ENCODE peak calls at places on chromosomes 13 and 19, in eight cellular contexts. G, K, L, B, E, O, X and M are unnamed samples.

GRCh38 chr13:113468461-113469147 is 15.3 kb upstream of the ADPRHL1 start:
- DNase-seq in X (no peak), K (no peak), E (no peak), L (no peak), O (no peak), B (no peak), G (no peak), M (no peak)

GRCh38 chr19:49326165-49326704 is 1.2 kb upstream of the SLC6A16 start:
- DNase-seq in L (no peak), B (no peak), G (no peak), K (no peak), E (no peak), O (no peak), X (no peak), M (no peak)

GRCh38 chr13:45434556-45435371 is 16.6 kb upstream of the SLC25A30 start:
- DNase-seq in O (no peak), L (peak; percentile 63), K (no peak), X (no peak), B (no peak), G (no peak), E (no peak), M (no peak)

GRCh38 chr13:23753523-23753922 is 135.7 kb downstream of the MIPEP start:
- DNase-seq in X (no peak), G (no peak), K (peak; percentile 72), E (no peak), L (no peak), B (no peak), O (no peak), M (peak; percentile 59)

GRCh38 chr19:51511353-51511752 is 9.8 kb upstream of the SIGLEC12 start:
- DNase-seq in L (no peak), G (no peak), E (no peak), B (no peak), K (peak; percentile 33), O (no peak), X (no peak), M (no peak)

GRCh38 chr13:106213028-106213427 is 322.4 kb downstream of the EFNB2 start:
- DNase-seq in O (no peak), G (no peak), X (no peak), K (no peak), L (no peak), E (no peak), B (peak; percentile 20), M (no peak)

GRCh38 chr13:79451500-79451962 is 29.4 kb upstream of the NDFIP2 start:
- DNase-seq in G (no peak), B (peak; percentile 82), K (peak; percentile 97), L (no peak), O (peak; percentile 93), E (peak; percentile 84), X (no peak), M (peak; percentile 95)

GRCh38 chr13:78680611-78681010 is 21.7 kb upstream of the OBI1 start:
- DNase-seq in O (no peak), E (no peak), B (no peak), L (no peak), X (no peak), K (no peak), G (no peak), M (no peak)

GRCh38 chr19:45439190-45439568 is 15.5 kb upstream of the ERCC1 start:
- DNase-seq in O (no peak), E (no peak), G (no peak), B (no peak), X (no peak), L (no peak), K (no peak), M (no peak)